ENCODE peak calls at places on chromosome 17, in ten cellular contexts. A is GM23248; I is adipocyte; Y is HFF-Myc; M is AG04450; Q is K562; P is cardiac fibroblast; O is CD4-positive, CD25-positive, alpha-beta regulatory T cell; E is H7; B is sigmoid colon. Z is an unnamed sample.

GRCh38 chr17:5545051-5545987 is 39.0 kb downstream of the NLRP1 start:
- DNase-seq in I (no peak), A (peak; percentile 29), Q (no peak), O (no peak), E (no peak), Y (no peak), P (no peak), M (no peak), B (no peak), Z (peak; percentile 24)

GRCh38 chr17:28871056-28871579 is 16.3 kb downstream of the ERAL1 start:
- DNase-seq in E (no peak), P (no peak), B (no peak), Q (no peak), M (no peak), O (no peak), I (no peak), Y (no peak), A (no peak), Z (no peak)

GRCh38 chr17:65514541-65514940 is 46.9 kb downstream of the AXIN2 start:
- DNase-seq in M (no peak), A (peak; percentile 97), I (no peak), P (peak; percentile 56), Y (no peak), E (no peak), Q (no peak), B (peak; percentile 73), O (no peak), Z (peak; percentile 31)

GRCh38 chr17:20721151-20721550 is 141.6 kb downstream of the CDRT15L2 start:
- DNase-seq in Q (no peak), M (no peak), Y (no peak), B (no peak), O (no peak), A (peak; percentile 24), P (peak; percentile 20), I (peak; percentile 5), E (no peak), Z (peak; percentile 37)

GRCh38 chr17:4900231-4901107 is 1.1 kb downstream of the C17orf107 start:
- DNase-seq in A (no peak), P (no peak), I (no peak), E (peak; percentile 93), B (no peak), Q (no peak), Y (no peak), O (peak; percentile 53), M (no peak), Z (no peak)

GRCh38 chr17:57468932-57469775 is 212.8 kb downstream of the MSI2 start:
- DNase-seq in Y (no peak), M (no peak), I (no peak), B (no peak), Q (no peak), O (no peak), P (no peak), A (no peak), E (no peak), Z (no peak)

GRCh38 chr17:7997186-7997585 is 5.2 kb upstream of the GUCY2D start:
- DNase-seq in I (peak; percentile 57), A (peak; percentile 61), P (peak; percentile 65), O (no peak), E (peak; percentile 74), M (no peak), B (peak; percentile 64), Q (no peak), Y (no peak), Z (peak; percentile 52)

GRCh38 chr17:45171338-45172231 is 9.9 kb downstream of the HEXIM2 start:
- DNase-seq in B (peak; percentile 80), M (no peak), Q (peak; percentile 40), O (no peak), A (peak; percentile 76), E (peak; percentile 82), P (peak; percentile 22), Y (no peak), I (peak; percentile 26), Z (peak; percentile 84)

GRCh38 chr17:78781339-78782304 is at the start of gene CYTH1:
- DNase-seq in O (peak; percentile 37), A (peak; percentile 70), I (peak; percentile 76), Q (peak; percentile 31), P (peak; percentile 28), M (no peak), Y (no peak), E (peak; percentile 76), B (peak; percentile 76), Z (peak; percentile 26)

GRCh38 chr17:1034652-1035210 is 37.8 kb downstream of the TIMM22 start:
- DNase-seq in Q (no peak), E (no peak), I (no peak), A (no peak), B (no peak), Y (no peak), P (no peak), O (no peak), M (no peak), Z (no peak)

GRCh38 chr17:47231334-47231733 is 22.2 kb downstream of the MYL4 start:
- DNase-seq in P (no peak), B (no peak), Q (no peak), A (no peak), I (no peak), O (no peak), M (no peak), E (no peak), Y (no peak), Z (no peak)

GRCh38 chr17:75471207-75471606 is 14.8 kb downstream of the TMEM94 start:
- DNase-seq in M (no peak), Y (no peak), Q (no peak), E (no peak), P (no peak), B (no peak), O (no peak), A (no peak), I (no peak), Z (no peak)

GRCh38 chr17:39750131-39751015 is 12.6 kb downstream of the GRB7 start:
- DNase-seq in Q (no peak), M (no peak), E (peak; percentile 55), I (no peak), O (no peak), Y (no peak), B (peak; percentile 53), A (no peak), P (peak; percentile 21), Z (peak; percentile 20)

GRCh38 chr17:61139219-61139618 is 260.4 kb upstream of the TBX2 start:
- DNase-seq in B (no peak), P (peak; percentile 62), M (peak; percentile 68), Y (peak; percentile 74), Q (no peak), A (peak; percentile 74), O (peak; percentile 4), I (peak; percentile 64), E (no peak), Z (peak; percentile 56)

GRCh38 chr17:60461584-60461983 is 39.3 kb downstream of the CHCT1 start:
- DNase-seq in M (no peak), P (no peak), O (no peak), A (no peak), B (no peak), Q (no peak), I (no peak), E (no peak), Y (no peak), Z (no peak)

GRCh38 chr17:47810200-47810821 is 11.3 kb downstream of the OSBPL7 start:
- DNase-seq in A (peak; percentile 94), Y (peak; percentile 38), E (peak; percentile 84), B (peak; percentile 63), O (no peak), I (peak; percentile 75), Q (peak; percentile 63), M (peak; percentile 36), P (peak; percentile 89), Z (peak; percentile 96)

DNA sequence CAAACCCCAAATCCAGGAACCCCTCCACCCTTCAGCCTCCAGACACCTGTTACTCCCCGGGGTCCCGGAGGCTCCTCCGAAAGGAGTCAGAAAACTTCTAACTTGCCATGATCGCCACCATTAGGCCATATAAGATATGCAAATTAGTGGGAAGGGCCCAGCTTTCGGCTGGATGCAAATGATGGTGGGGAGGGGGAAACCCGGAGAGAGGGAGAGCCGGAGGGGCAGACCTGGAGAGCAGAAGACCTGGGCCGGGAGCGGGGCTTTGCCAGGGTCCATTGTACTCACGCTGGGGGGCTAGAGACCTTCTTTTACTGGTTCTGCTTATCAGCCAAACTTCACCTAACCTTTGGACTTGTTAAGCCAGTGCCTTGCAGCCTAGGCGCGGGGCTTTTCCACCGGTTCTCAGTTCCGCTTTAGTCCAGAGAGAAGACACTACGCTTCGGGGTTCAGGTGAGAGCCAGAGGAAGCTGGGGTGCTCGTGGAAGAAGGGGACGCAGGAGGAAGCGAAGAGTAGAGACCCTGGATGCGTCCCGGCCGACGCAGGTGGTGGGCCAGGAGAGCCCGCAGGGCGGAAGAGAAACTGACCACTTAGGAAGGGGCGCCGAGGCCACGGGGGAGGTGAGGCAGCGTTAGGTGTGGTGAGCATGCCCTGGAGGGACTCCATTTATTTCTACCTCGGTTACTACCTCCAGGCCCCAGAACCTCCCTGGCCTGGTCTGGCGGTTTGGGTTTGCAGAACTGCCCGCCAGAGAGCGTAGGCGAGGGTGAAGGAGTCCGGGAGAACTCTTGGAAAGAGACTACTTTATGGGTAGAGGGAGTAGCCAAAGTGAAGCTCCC is at the start of gene HNF1B:
- DNase-seq in P (no peak), Y (no peak), O (no peak), A (no peak), E (peak; percentile 87), B (no peak), Q (no peak), M (no peak), I (no peak), Z (no peak)
- H3K4me3 ChIP-seq in P (no peak within 1 kb of the TSS), Y (no peak within 1 kb of the TSS), O (no peak within 1 kb of the TSS), A (no peak within 1 kb of the TSS), E (peak within 1 kb of the TSS; percentile 54), B (peak within 1 kb of the TSS; percentile 8), Q (no peak within 1 kb of the TSS), M (no peak within 1 kb of the TSS), I (no peak within 1 kb of the TSS), Z (no peak within 1 kb of the TSS)

GRCh38 chr17:2796164-2797140 is at the start of gene RAP1GAP2:
- DNase-seq in E (peak; percentile 56), I (no peak), A (no peak), Q (peak; percentile 50), O (peak; percentile 67), P (no peak), Y (no peak), B (peak; percentile 77), M (no peak), Z (no peak)
- H3K4me3 ChIP-seq in E (no peak within 1 kb of the TSS), I (no peak within 1 kb of the TSS), A (no peak within 1 kb of the TSS), Q (no peak within 1 kb of the TSS), O (peak within 1 kb of the TSS; percentile 84), P (no peak within 1 kb of the TSS), Y (no peak within 1 kb of the TSS), B (peak within 1 kb of the TSS; percentile 26), M (no peak within 1 kb of the TSS), Z (no peak within 1 kb of the TSS)

DNA sequence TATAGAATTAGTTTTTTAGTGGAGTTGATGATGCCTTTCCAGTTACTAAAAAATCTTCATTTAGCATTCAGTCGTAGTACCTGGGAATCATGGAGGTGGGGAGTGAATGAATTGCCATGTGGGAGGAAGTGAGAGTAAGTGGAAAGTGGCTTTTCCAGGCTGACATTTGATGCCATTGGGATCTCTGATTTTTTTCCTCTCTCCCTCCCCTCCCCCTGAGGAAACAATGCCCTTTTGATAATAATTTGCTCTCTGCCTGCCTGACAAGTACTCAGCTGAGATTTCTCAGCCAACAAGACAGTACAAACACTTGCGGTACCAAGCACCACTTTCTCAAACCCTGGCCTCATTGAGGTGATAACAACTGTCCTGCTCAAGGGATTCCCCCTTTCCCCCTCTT is 2.2 kb downstream of the UBE2Z start:
- DNase-seq in O (no peak), Q (no peak), Y (no peak), E (no peak), P (no peak), M (no peak), B (no peak), A (no peak), I (no peak), Z (peak; percentile 64)
- H3K4me3 ChIP-seq in O (peak overlapping the region; percentile 85), Q (no peak overlapping the region), Y (peak overlapping the region; percentile 79), E (no peak overlapping the region), P (peak overlapping the region; percentile 65), M (peak overlapping the region; percentile 84), B (no peak overlapping the region), A (peak overlapping the region; percentile 88), I (peak overlapping the region; percentile 89), Z (peak overlapping the region; percentile 89)

GRCh38 chr17:42760652-42761581 is at the start of gene RAMP2:
- DNase-seq in A (peak; percentile 60), I (peak; percentile 62), B (peak; percentile 68), Y (no peak), E (peak; percentile 86), P (no peak), Q (no peak), O (no peak), M (no peak), Z (no peak)
- H3K4me3 ChIP-seq in A (peak within 1 kb of the TSS; percentile 65), I (peak within 1 kb of the TSS; percentile 72), B (peak within 1 kb of the TSS; percentile 64), Y (peak within 1 kb of the TSS; percentile 24), E (peak within 1 kb of the TSS; percentile 59), P (peak within 1 kb of the TSS; percentile 42), Q (no peak within 1 kb of the TSS), O (no peak within 1 kb of the TSS), M (peak within 1 kb of the TSS; percentile 49), Z (peak within 1 kb of the TSS; percentile 31)

Z was measured in mammary epithelial cell.